ENCODE peak calls at places on chromosome 11, in ten cellular contexts. R is transverse colon, V is heart right ventricle, B is lung, U is colonic mucosa, G is adipocyte, F is bronchial epithelial cell, K is adrenal gland, A is HAP-1, X is psoas muscle. E is an unnamed sample.
A peak's percentile ranks its signal among the peaks of the same experiment; 100 is the strongest.

GRCh38 chr11:6568191-6568918 is 35.1 kb downstream of the RRP8 start:
- DNase-seq in R (no peak), B (no peak), V (no peak), A (no peak), X (peak; percentile 66), F (peak; percentile 43), U (no peak), K (peak; percentile 74), G (peak; percentile 48), E (no peak)

GRCh38 chr11:69382131-69383128 is 88.5 kb downstream of the MYEOV start:
- DNase-seq in K (peak; percentile 47), U (no peak), R (peak; percentile 32), X (peak; percentile 64), A (peak; percentile 12), G (no peak), F (no peak), V (peak; percentile 43), B (no peak), E (peak; percentile 63)

GRCh38 chr11:109956124-109956793 is 136.9 kb upstream of the ZC3H12C start:
- DNase-seq in A (no peak), G (no peak), K (no peak), B (no peak), R (no peak), U (no peak), X (no peak), V (no peak), F (no peak), E (no peak)

GRCh38 chr11:27279491-27279890 is 83.5 kb downstream of the CCDC34 start:
- DNase-seq in B (no peak), V (no peak), X (no peak), U (no peak), R (no peak), F (no peak), K (no peak), G (no peak), A (no peak), E (no peak)

GRCh38 chr11:16252373-16252772 is 104.0 kb downstream of the SOX6 start:
- DNase-seq in U (no peak), B (no peak), X (no peak), V (no peak), K (no peak), G (peak; percentile 39), F (peak; percentile 5), R (no peak), A (peak; percentile 36), E (no peak)

GRCh38 chr11:19827399-19828135 is 114.9 kb downstream of the NAV2 start:
- DNase-seq in V (no peak), X (no peak), G (no peak), U (peak; percentile 25), K (no peak), A (no peak), B (no peak), F (no peak), R (no peak), E (no peak)

GRCh38 chr11:1207451-1208360 is 15.2 kb upstream of the MUC5B start:
- DNase-seq in B (no peak), F (no peak), X (peak; percentile 34), R (no peak), K (peak; percentile 5), V (peak; percentile 9), A (peak; percentile 3), G (no peak), U (peak; percentile 16), E (no peak)

GRCh38 chr11:71223081-71223405 is 29.3 kb downstream of the SHANK2 start:
- DNase-seq in X (no peak), B (no peak), G (no peak), R (no peak), F (no peak), V (no peak), U (no peak), A (no peak), K (no peak), E (peak; percentile 24)

GRCh38 chr11:2093575-2094353 is 45.4 kb downstream of the IGF2 start:
- DNase-seq in K (peak; percentile 36), R (no peak), B (no peak), A (no peak), V (peak; percentile 69), G (no peak), F (peak; percentile 71), U (no peak), X (peak; percentile 87), E (no peak)

GRCh38 chr11:78708388-78708787 is 133.7 kb upstream of the NARS2 start:
- DNase-seq in X (no peak), G (no peak), B (no peak), F (peak; percentile 79), U (no peak), K (no peak), R (no peak), A (no peak), V (no peak), E (no peak)

GRCh38 chr11:38867338-38867737 is 2269.3 kb upstream of the RAG2 start:
- DNase-seq in U (no peak), B (no peak), K (no peak), A (no peak), V (no peak), F (no peak), G (no peak), R (no peak), X (no peak), E (no peak)

GRCh38 chr11:2298795-2299747 is 2.6 kb downstream of the C11orf21 start:
- DNase-seq in X (peak; percentile 44), F (peak; percentile 44), B (peak; percentile 29), A (peak; percentile 8), G (no peak), V (no peak), U (peak; percentile 38), R (peak; percentile 44), K (no peak), E (no peak)

GRCh38 chr11:92401507-92401906 is 176.9 kb downstream of the FAT3 start:
- DNase-seq in R (no peak), A (no peak), K (no peak), F (no peak), G (no peak), V (no peak), X (no peak), U (no peak), B (no peak), E (no peak)

GRCh38 chr11:132115454-132115853 is 745.0 kb downstream of the NTM start:
- DNase-seq in B (no peak), F (peak; percentile 66), U (no peak), X (no peak), R (no peak), A (no peak), G (no peak), V (no peak), K (no peak), E (no peak)

DNA sequence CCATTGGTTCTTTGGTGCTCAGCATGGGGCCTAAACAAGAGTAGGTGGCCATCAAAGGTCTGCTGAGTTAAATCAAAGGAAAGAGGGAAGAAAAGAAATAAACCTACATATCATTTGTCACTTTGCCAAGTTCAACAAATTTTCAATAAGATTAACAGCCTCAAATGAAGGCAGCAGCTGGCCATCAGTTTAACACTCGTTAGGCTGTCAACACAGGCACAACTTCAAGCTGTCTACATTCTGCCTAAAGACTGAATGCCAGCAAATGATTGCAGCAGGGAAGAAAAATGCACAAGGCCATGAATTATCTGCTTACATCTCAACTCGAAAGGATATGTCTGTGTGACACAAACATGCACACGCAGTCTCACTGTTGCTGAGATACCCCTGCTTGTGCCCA is 40.2 kb downstream of the TRIM66 start:
- DNase-seq in F (no peak), B (no peak), K (no peak), R (no peak), A (no peak), G (no peak), U (no peak), X (no peak), V (no peak), E (no peak)
- H3K36me3 ChIP-seq in F (peaks cover 13% of the 10 kb centered on the region), B (no peaks in the 10 kb centered on the region), K (peaks cover 60% of the 10 kb centered on the region), R (no peaks in the 10 kb centered on the region), A (peaks cover 22% of the 10 kb centered on the region), G (peaks cover 72% of the 10 kb centered on the region), U (no peaks in the 10 kb centered on the region), X (peaks cover 86% of the 10 kb centered on the region), V (no peaks in the 10 kb centered on the region), E (peaks cover 24% of the 10 kb centered on the region)

GRCh38 chr11:46696212-46696558 is 4.2 kb downstream of the ARHGAP1 start:
- DNase-seq in F (no peak), K (peak; percentile 90), U (no peak), G (no peak), A (no peak), R (no peak), B (no peak), V (peak; percentile 78), X (peak; percentile 94), E (no peak)
- H3K36me3 ChIP-seq in F (peaks cover 27% of the 10 kb centered on the region), K (peaks cover 44% of the 10 kb centered on the region), U (peaks cover 20% of the 10 kb centered on the region), G (peaks cover 38% of the 10 kb centered on the region), A (peaks cover 8% of the 10 kb centered on the region), R (peaks cover 14% of the 10 kb centered on the region), B (no peaks in the 10 kb centered on the region), V (peaks cover 9% of the 10 kb centered on the region), X (peaks cover 45% of the 10 kb centered on the region), E (peaks cover 36% of the 10 kb centered on the region)

GRCh38 chr11:72562431-72562830 is 111.8 kb downstream of the PDE2A start:
- DNase-seq in G (no peak), B (no peak), K (no peak), X (no peak), A (no peak), V (no peak), F (peak; percentile 39), U (no peak), R (no peak), E (no peak)
- H3K36me3 ChIP-seq in G (no peaks in the 10 kb centered on the region), B (no peaks in the 10 kb centered on the region), K (no peaks in the 10 kb centered on the region), X (no peaks in the 10 kb centered on the region), A (no peaks in the 10 kb centered on the region), V (no peaks in the 10 kb centered on the region), F (no peaks in the 10 kb centered on the region), U (no peaks in the 10 kb centered on the region), R (no peaks in the 10 kb centered on the region), E (no peaks in the 10 kb centered on the region)

GRCh38 chr11:125256471-125257010 is 92.0 kb downstream of the PKNOX2 start:
- DNase-seq in V (no peak), B (no peak), A (no peak), X (no peak), U (no peak), K (no peak), F (no peak), G (no peak), R (no peak), E (no peak)

GRCh38 chr11:125250316-125250870 is 85.8 kb downstream of the PKNOX2 start:
- DNase-seq in B (no peak), R (no peak), K (no peak), X (no peak), G (no peak), V (no peak), A (no peak), F (no peak), U (no peak), E (no peak)

GRCh38 chr11:125253289-125253688 is 88.7 kb downstream of the PKNOX2 start:
- DNase-seq in A (no peak), U (no peak), R (no peak), V (no peak), K (no peak), G (no peak), X (no peak), F (no peak), B (no peak), E (no peak)

GRCh38 chr11:125253795-125254525 is 89.4 kb downstream of the PKNOX2 start:
- DNase-seq in K (no peak), V (no peak), A (no peak), G (no peak), B (no peak), X (no peak), R (no peak), F (no peak), U (no peak), E (no peak)

DNA sequence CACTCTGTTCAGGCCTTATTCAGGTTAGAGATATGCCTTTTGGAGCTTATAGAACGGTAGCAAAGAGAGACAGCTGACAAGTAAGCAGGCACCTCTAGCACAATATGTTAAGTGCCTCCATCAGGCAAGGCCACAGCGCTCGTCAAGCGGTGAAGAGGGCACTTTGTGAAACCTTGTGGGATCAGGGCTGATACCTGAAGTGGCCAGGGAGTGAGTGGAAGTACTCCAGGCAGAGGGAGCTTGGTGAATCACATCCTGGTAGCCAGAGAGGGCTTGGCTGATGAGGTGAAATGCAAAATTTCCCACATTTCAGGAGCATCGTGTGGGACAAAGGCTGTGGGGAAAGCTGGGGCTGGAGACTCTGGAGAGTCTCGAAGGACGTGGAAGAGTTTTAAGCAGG is 87.4 kb downstream of the PKNOX2 start:
- DNase-seq in U (no peak), K (no peak), X (no peak), F (peak; percentile 5), G (no peak), B (no peak), R (no peak), V (no peak), A (no peak), E (no peak)
- H3K36me3 ChIP-seq in U (no peaks in the 10 kb centered on the region), K (no peaks in the 10 kb centered on the region), X (no peaks in the 10 kb centered on the region), F (no peaks in the 10 kb centered on the region), G (no peaks in the 10 kb centered on the region), B (no peaks in the 10 kb centered on the region), R (no peaks in the 10 kb centered on the region), V (no peaks in the 10 kb centered on the region), A (no peaks in the 10 kb centered on the region), E (no peaks in the 10 kb centered on the region)

E was measured in ascending aorta.